ENCODE peak calls at places on chromosomes 11 and 22, in four cellular contexts. L, D, H and O are unnamed samples.

GRCh38 chr11:107713009-107713408 is 1.2 kb upstream of the SLN start:
- DNase-seq in L (no peak), D (no peak), H (no peak), O (no peak)

GRCh38 chr22:39360674-39361413 is 11.1 kb downstream of the SYNGR1 start:
- DNase-seq in L (no peak), D (no peak), H (no peak), O (no peak)

GRCh38 chr11:19060629-19061028 is at the start of gene MRGPRX2:
- DNase-seq in L (no peak), D (no peak), H (no peak), O (no peak)

GRCh38 chr22:30717331-30717921 is 22.8 kb downstream of the OSBP2 start:
- DNase-seq in L (no peak), D (no peak), H (no peak), O (no peak)

GRCh38 chr11:9760180-9760550 is 96.3 kb downstream of the SWAP70 start:
- DNase-seq in L (peak), D (peak), H (no peak), O (no peak)

GRCh38 chr11:132772712-132773545 is 759.4 kb downstream of the OPCML start:
- DNase-seq in L (no peak), D (no peak), H (no peak), O (no peak)

GRCh38 chr22:47114813-47115517 is 352.5 kb downstream of the TBC1D22A start:
- DNase-seq in L (no peak), D (no peak), H (no peak), O (no peak)

GRCh38 chr22:36463783-36464184 is 17.7 kb downstream of the TXN2 start:
- DNase-seq in L (no peak), D (no peak), H (no peak), O (no peak)

GRCh38 chr22:40210814-40211213 is 33.1 kb downstream of the TNRC6B start:
- DNase-seq in L (no peak), D (no peak), H (no peak), O (no peak)

GRCh38 chr11:58688779-58689503 is 42.8 kb downstream of the GLYAT start:
- DNase-seq in L (no peak), D (no peak), H (no peak), O (no peak)

GRCh38 chr22:26529345-26529744 is 17.1 kb upstream of the TFIP11 start:
- DNase-seq in L (no peak), D (no peak), H (no peak), O (no peak)

GRCh38 chr11:35265755-35266454 is 126.9 kb downstream of the CD44 start:
- DNase-seq in L (no peak), D (no peak), H (no peak), O (no peak)

GRCh38 chr22:39556970-39557811 is 13.4 kb upstream of the CACNA1I start:
- DNase-seq in L (no peak), D (peak), H (no peak), O (no peak)

GRCh38 chr11:103906291-103906850 is 130.1 kb upstream of the DDI1 start:
- DNase-seq in L (no peak), D (no peak), H (no peak), O (no peak)

GRCh38 chr22:25183959-25184619 is 15.6 kb upstream of the CRYBB3 start:
- DNase-seq in L (no peak), D (no peak), H (no peak), O (no peak)

GRCh38 chr22:23763579-23764331 is 965 bp downstream of the C22orf15 start:
- DNase-seq in L (no peak), D (no peak), H (no peak), O (peak)

GRCh38 chr11:4038973-4039372 is 55.6 kb upstream of the RRM1 start:
- DNase-seq in L (no peak), D (no peak), H (no peak), O (no peak)

GRCh38 chr22:47372596-47373385 is 610.3 kb downstream of the TBC1D22A start:
- DNase-seq in L (no peak), D (no peak), H (no peak), O (no peak)

GRCh38 chr11:65882191-65883057 is 2.8 kb downstream of the CTSW start:
- DNase-seq in L (no peak), D (no peak), H (no peak), O (no peak)

GRCh38 chr11:48028909-48029685 is 48.7 kb downstream of the PTPRJ start:
- DNase-seq in L (no peak), D (no peak), H (no peak), O (no peak)

GRCh38 chr11:10310301-10310841 is 5.5 kb downstream of the ADM start:
- DNase-seq in L (no peak), D (no peak), H (no peak), O (no peak)

GRCh38 chr11:49424136-49424535 is 215.7 kb upstream of the FOLH1 start:
- DNase-seq in L (no peak), D (no peak), H (no peak), O (no peak)

GRCh38 chr11:7418061-7418460 is 67.2 kb upstream of the OLFML1 start:
- DNase-seq in L (no peak), D (no peak), H (no peak), O (no peak)

GRCh38 chr11:63560506-63561179 is 2.5 kb downstream of the PLAAT2 start:
- DNase-seq in L (no peak), D (no peak), H (no peak), O (no peak)

GRCh38 chr11:64356498-64357411 is 2.2 kb upstream of the RPS6KA4 start:
- DNase-seq in L (no peak), D (peak), H (no peak), O (no peak)

GRCh38 chr11:17414317-17414737 is 25.9 kb upstream of the KCNJ11 start:
- DNase-seq in L (no peak), D (no peak), H (no peak), O (no peak)

GRCh38 chr11:61616443-61616842 is 35.6 kb upstream of the SYT7 start:
- DNase-seq in L (no peak), D (no peak), H (no peak), O (no peak)

GRCh38 chr11:45939836-45940235 is 17.4 kb downstream of the LARGE2 start:
- DNase-seq in L (no peak), D (no peak), H (no peak), O (no peak)

GRCh38 chr22:30561402-30562154 is 12.9 kb downstream of the GAL3ST1 start:
- DNase-seq in L (no peak), D (no peak), H (no peak), O (no peak)

GRCh38 chr11:93685196-93685595 is 23.7 kb downstream of the CEP295 start:
- DNase-seq in L (no peak), D (no peak), H (no peak), O (no peak)

GRCh38 chr11:32267679-32268187 is 167.6 kb downstream of the WT1 start:
- DNase-seq in L (no peak), D (no peak), H (no peak), O (no peak)

GRCh38 chr11:78651136-78651775 is 76.6 kb upstream of the NARS2 start:
- DNase-seq in L (no peak), D (no peak), H (no peak), O (no peak)

GRCh38 chr22:24432059-24432853 is 4.9 kb downstream of the ADORA2A start:
- DNase-seq in L (no peak), D (peak), H (no peak), O (no peak)